ENCODE peak calls at places on chromosomes 12 and 14, in eight cellular contexts. J, C, K, I, B, T, Z and O are unnamed samples.

GRCh38 chr14:73237219-73237785 is at the start of gene PAPLN:
- DNase-seq in J (peak), T (peak), Z (peak), I (peak), C (no peak), B (no peak), K (peak), O (no peak)

GRCh38 chr12:104354167-104354867 is 50.8 kb downstream of the EID3 start:
- DNase-seq in I (no peak), K (no peak), B (no peak), C (no peak), Z (no peak), J (no peak), T (no peak), O (no peak)

GRCh38 chr12:12660201-12660600 is 35.8 kb downstream of the GPR19 start:
- DNase-seq in J (no peak), Z (peak), I (no peak), C (no peak), K (no peak), T (no peak), B (no peak), O (peak)

GRCh38 chr12:114092981-114093380 is 126.9 kb upstream of the RBM19 start:
- DNase-seq in J (no peak), T (peak), I (no peak), C (no peak), Z (no peak), B (peak), K (no peak), O (no peak)

GRCh38 chr12:66751432-66752113 is 72.7 kb upstream of the GRIP1 start:
- DNase-seq in K (no peak), Z (no peak), C (no peak), I (no peak), T (no peak), J (peak), B (no peak), O (no peak)

GRCh38 chr14:101027291-101027690 is 123.8 kb upstream of the RTL1 start:
- DNase-seq in J (no peak), T (no peak), Z (no peak), C (no peak), K (no peak), B (no peak), I (no peak), O (no peak)

GRCh38 chr14:95958105-95958504 is 81.1 kb upstream of the C14orf132 start:
- DNase-seq in B (no peak), T (no peak), K (no peak), J (no peak), I (no peak), Z (no peak), C (no peak), O (no peak)

GRCh38 chr14:81826080-81826479 is 292.4 kb upstream of the SEL1L start:
- DNase-seq in J (no peak), T (no peak), B (no peak), Z (no peak), I (no peak), C (no peak), K (no peak), O (no peak)

GRCh38 chr12:2801044-2801783 is 6.4 kb downstream of the FKBP4 start:
- DNase-seq in I (no peak), C (no peak), J (no peak), Z (no peak), K (no peak), B (no peak), T (no peak), O (no peak)

GRCh38 chr12:65156366-65156831 is 13.0 kb upstream of the LEMD3 start:
- DNase-seq in Z (peak), B (no peak), T (peak), K (peak), C (no peak), I (peak), J (no peak), O (no peak)

GRCh38 chr12:1912580-1913376 is 5.7 kb downstream of the CACNA2D4 start:
- DNase-seq in J (peak), I (no peak), B (no peak), K (peak), Z (no peak), C (no peak), T (peak), O (no peak)

GRCh38 chr12:105820407-105821140 is 318.2 kb downstream of the NUAK1 start:
- DNase-seq in B (peak), Z (peak), I (peak), J (peak), C (peak), T (peak), K (no peak), O (peak)

GRCh38 chr12:4116251-4117111 is 157.1 kb upstream of the CCND2 start:
- DNase-seq in T (peak), B (peak), I (peak), J (peak), K (no peak), Z (peak), C (peak), O (peak)

DNA sequence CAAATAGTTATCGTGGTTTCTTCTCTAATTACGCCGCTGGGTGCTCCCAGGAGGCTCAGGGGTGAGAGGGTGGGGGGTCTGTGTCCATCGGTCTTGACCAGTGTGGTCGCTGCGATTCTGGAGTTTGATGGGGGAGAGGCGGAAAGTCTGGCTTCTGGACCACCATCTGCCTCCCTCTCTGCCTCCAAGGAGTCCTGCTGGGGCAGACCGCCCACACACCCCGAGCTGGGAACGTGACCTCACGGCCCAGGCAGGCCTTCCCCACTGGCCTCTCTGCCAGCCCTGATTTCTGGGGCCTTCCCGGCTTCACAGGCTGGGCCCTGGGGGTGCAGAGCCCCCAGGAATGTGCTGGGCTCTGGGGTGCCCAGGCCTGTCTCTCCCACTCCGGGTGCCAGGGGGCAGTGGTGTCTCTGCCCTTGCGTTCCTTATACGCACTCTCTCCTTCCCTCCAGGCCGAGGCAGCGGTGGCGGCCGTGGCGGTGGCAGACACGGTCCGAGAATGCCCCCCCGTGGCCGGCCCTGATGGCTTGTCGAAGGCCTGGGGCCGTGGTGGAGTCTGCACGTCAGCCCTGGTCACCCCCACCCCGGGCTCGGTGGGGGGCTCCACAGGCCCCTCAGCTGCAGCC is 19.0 kb downstream of the KIF26A start:
- DNase-seq in I (no peak), J (no peak), Z (no peak), C (no peak), T (no peak), B (no peak), K (no peak), O (no peak)
- TF ChIP-seq CTCF in I (peak), J (peak), Z (no peak), C (no peak), T (no peak), B (no peak), K (no peak), O (no peak)

GRCh38 chr12:133124674-133125073 is 5.4 kb downstream of the ZNF891 start:
- DNase-seq in K (no peak), T (no peak), C (no peak), I (no peak), Z (no peak), B (no peak), J (no peak), O (no peak)

GRCh38 chr12:133130808-133131128 is 341 bp downstream of the ZNF10 start:
- DNase-seq in C (no peak), B (no peak), T (no peak), K (peak), I (peak), Z (no peak), J (no peak), O (peak)

GRCh38 chr12:133129368-133130037 is 571 bp downstream of the ZNF891 start:
- DNase-seq in K (no peak), B (no peak), J (no peak), Z (peak), T (no peak), I (peak), C (no peak), O (peak)

GRCh38 chr12:133135747-133136146 is 5.3 kb downstream of the ZNF10 start:
- DNase-seq in B (no peak), J (no peak), K (no peak), Z (no peak), C (no peak), I (no peak), T (no peak), O (no peak)

GRCh38 chr12:133130038-133130807 is at the start of the genes ZNF10 and ZNF891:
- DNase-seq in C (peak), Z (peak), I (peak), K (peak), J (peak), B (peak), T (peak), O (peak)
- TF ChIP-seq CTCF in C (no peak), Z (no peak), I (no peak), K (no peak), J (no peak), B (no peak), T (no peak), O (no peak)

DNA sequence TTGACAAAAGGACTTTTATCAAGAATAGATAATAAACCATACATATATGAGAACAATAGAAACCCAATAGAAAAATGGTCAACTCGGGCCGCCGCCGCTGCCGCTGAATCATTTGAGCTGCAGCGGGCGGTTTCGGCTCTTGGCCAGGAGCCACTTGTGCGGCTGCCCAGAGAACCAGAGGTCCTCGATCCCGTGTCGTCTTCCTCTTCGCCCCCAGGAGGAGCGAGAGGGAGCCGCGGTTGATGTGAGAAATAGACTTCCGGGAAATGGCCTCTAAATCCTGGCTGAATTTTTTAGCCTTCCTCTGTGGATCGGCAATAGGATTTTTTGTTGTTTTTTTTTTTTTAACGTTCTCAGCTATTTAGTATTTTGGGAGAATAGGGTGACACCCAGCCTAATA is 44.8 kb downstream of the CPSF6 start:
- DNase-seq in J (peak), C (peak), K (peak), Z (peak), B (no peak), T (peak), I (peak), O (peak)
- TF ChIP-seq CTCF in J (no peak), C (no peak), K (no peak), Z (peak), B (peak), T (no peak), I (peak), O (peak)

GRCh38 chr12:33575346-33575745 is 135.7 kb upstream of the SYT10 start:
- DNase-seq in Z (no peak), K (no peak), T (no peak), B (no peak), I (no peak), C (no peak), J (no peak), O (peak)
- TF ChIP-seq CTCF in Z (no peak), K (no peak), T (no peak), B (no peak), I (no peak), C (no peak), J (no peak), O (no peak)

DNA sequence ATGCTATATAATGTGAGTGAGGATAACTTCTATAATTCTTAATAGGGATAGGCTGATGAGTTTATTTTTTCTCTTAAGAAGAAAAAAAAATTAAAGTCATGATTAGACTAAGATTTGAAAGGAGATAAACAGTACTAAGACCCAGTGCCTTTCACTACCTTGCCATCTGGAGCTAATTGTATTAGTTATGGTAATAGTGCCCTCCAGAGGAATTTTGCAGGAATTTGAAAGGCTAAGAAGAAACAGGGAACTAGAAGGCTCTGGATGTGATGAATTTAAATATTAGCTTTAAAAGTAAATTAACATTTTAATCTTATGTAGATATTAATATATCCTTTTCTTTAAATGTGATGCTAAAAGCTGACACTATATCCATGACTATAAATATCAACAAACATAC is 36.6 kb upstream of the PIK3C2G start:
- DNase-seq in K (peak), Z (peak), J (peak), T (peak), I (peak), B (no peak), C (peak), O (peak)
- TF ChIP-seq CTCF in K (peak), Z (peak), J (peak), T (peak), I (peak), B (peak), C (peak), O (peak)

DNA sequence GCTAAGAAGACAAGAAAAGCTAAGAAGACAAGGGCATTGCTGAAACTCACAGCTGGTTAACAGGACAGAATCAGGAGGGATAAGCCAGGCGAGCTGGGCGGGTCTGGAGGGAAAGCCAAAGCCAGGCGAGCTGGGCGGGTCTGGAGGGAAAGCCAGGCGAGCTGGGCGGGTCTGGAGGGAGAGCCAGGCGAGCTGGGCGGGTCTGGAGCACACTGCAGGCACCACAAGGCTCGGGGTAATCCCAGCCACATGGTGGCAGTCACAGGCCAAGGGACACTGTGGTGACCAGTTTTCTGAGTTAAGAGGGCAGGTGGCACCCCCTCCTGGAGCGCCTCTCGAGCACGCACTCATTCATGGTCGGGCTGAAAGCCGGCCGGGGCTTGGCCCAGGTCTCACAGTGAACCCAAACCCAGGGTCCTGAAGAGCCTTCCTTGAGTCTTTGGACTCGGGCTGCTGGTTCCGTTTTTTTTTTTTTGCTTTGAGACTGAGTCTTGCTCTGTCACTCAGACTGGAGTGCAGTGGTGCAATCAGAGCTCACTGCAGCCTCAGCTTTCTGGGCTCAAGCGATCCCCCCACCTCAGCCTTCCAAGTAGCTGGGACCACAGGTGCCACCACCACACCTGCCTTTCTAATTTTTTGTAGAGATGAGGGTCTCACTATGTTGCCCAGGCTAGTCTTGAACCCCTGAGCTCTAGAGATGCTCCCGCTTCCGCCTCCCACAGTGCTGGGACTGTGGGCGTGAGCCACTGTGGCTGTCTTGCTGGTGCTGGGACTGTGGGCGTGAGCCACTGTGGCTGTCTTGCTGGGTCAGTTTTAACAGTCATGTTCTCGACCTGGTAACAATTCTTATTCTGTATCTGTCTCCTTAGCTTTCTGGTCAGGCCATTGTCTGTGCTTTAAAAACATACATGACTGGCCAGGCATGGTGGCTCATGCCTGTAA is 40.2 kb downstream of the HSP90AA1 start:
- DNase-seq in C (peak), T (peak), Z (peak), K (no peak), B (no peak), J (peak), I (peak), O (peak)
- TF ChIP-seq CTCF in C (no peak), T (peak), Z (peak), K (peak), B (peak), J (no peak), I (peak), O (peak)

GRCh38 chr14:99609245-99610117 is 5.5 kb upstream of the CCDC85C start:
- DNase-seq in T (no peak), B (no peak), C (no peak), J (no peak), I (no peak), Z (no peak), K (no peak), O (peak)
- TF ChIP-seq CTCF in T (peak), B (peak), C (no peak), J (no peak), I (no peak), Z (no peak), K (no peak), O (peak)